ENCODE peak calls at places on chromosomes 1 and 21, in four cellular contexts. J, P, N and L are unnamed samples.

GRCh38 chr1:201760516-201760915 is 68.4 kb upstream of the IPO9 start:
- DNase-seq in J (no peak), P (no peak), N (no peak), L (no peak)

GRCh38 chr1:198756470-198756869 is 117.6 kb downstream of the PTPRC start:
- DNase-seq in J (peak), P (no peak), N (no peak), L (no peak)

GRCh38 chr21:35032474-35033263 is 16.4 kb downstream of the RUNX1 start:
- DNase-seq in J (no peak), P (no peak), N (no peak), L (no peak)

GRCh38 chr21:38982096-38982495 is 176.4 kb downstream of the ETS2 start:
- DNase-seq in J (no peak), P (peak), N (no peak), L (peak)

GRCh38 chr1:193283026-193283425 is 96.6 kb upstream of the B3GALT2 start:
- DNase-seq in J (no peak), P (peak), N (no peak), L (no peak)

GRCh38 chr1:150981177-150981804 is 801 bp upstream of the ANXA9 start:
- DNase-seq in J (no peak), P (peak), N (no peak), L (peak)

GRCh38 chr1:10975567-10976326 is 36.7 kb upstream of the TARDBP start:
- DNase-seq in J (peak), P (no peak), N (no peak), L (peak)

GRCh38 chr1:184686540-184686939 is 68.1 kb downstream of the EDEM3 start:
- DNase-seq in J (no peak), P (no peak), N (no peak), L (no peak)

GRCh38 chr1:226882631-226883409 is 12.4 kb downstream of the PSEN2 start:
- DNase-seq in J (no peak), P (no peak), N (no peak), L (no peak)

GRCh38 chr21:39180429-39181019 is 2.7 kb downstream of the PSMG1 start:
- DNase-seq in J (no peak), P (no peak), N (no peak), L (no peak)

GRCh38 chr1:164785841-164786534 is 227.0 kb downstream of the PBX1 start:
- DNase-seq in J (no peak), P (no peak), N (no peak), L (no peak)

GRCh38 chr1:203744008-203744972 is 20.7 kb upstream of the LAX1 start:
- DNase-seq in J (no peak), P (peak), N (peak), L (no peak)

GRCh38 chr21:29892379-29892778 is 47.4 kb downstream of the GRIK1 start:
- DNase-seq in J (no peak), P (no peak), N (no peak), L (no peak)

GRCh38 chr1:220483700-220484099 is 44.2 kb upstream of the MARK1 start:
- DNase-seq in J (no peak), P (no peak), N (no peak), L (no peak)

GRCh38 chr1:68969430-68969829 is 472.5 kb upstream of the DEPDC1 start:
- DNase-seq in J (no peak), P (no peak), N (no peak), L (no peak)

GRCh38 chr1:50123071-50123470 is 14.4 kb downstream of the ELAVL4 start:
- DNase-seq in J (no peak), P (no peak), N (no peak), L (no peak)

GRCh38 chr1:183279835-183280234 is 93.8 kb downstream of the LAMC2 start:
- DNase-seq in J (peak), P (no peak), N (peak), L (peak)

GRCh38 chr1:41240806-41241747 is 1.0 kb downstream of the SCMH1 start:
- DNase-seq in J (peak), P (peak), N (peak), L (peak)

GRCh38 chr1:206748348-206749034 is 22.1 kb upstream of the IL19 start:
- DNase-seq in J (no peak), P (no peak), N (no peak), L (no peak)

GRCh38 chr1:109761227-109762038 is 2.3 kb downstream of the EPS8L3 start:
- DNase-seq in J (no peak), P (no peak), N (peak), L (no peak)

GRCh38 chr1:47720100-47720499 is 277.1 kb downstream of the TRABD2B start:
- DNase-seq in J (no peak), P (no peak), N (no peak), L (no peak)

GRCh38 chr1:164772635-164773034 is 213.7 kb downstream of the PBX1 start:
- DNase-seq in J (peak), P (no peak), N (peak), L (peak)

GRCh38 chr1:206606867-206607266 is 5.4 kb downstream of the EIF2D start:
- DNase-seq in J (peak), P (no peak), N (no peak), L (no peak)

GRCh38 chr1:101567582-101568189 is 330.9 kb downstream of the S1PR1 start:
- DNase-seq in J (peak), P (peak), N (peak), L (peak)

GRCh38 chr1:232473319-232473718 is 156.6 kb downstream of the SIPA1L2 start:
- DNase-seq in J (no peak), P (peak), N (no peak), L (no peak)

GRCh38 chr1:24416666-24417391 is 1.2 kb downstream of the NIPAL3 start:
- DNase-seq in J (peak), P (no peak), N (no peak), L (peak)

GRCh38 chr1:42966688-42967609 is 8.3 kb upstream of the SLC2A1 start:
- DNase-seq in J (peak), P (peak), N (no peak), L (peak)

GRCh38 chr1:66261370-66261769 is 272.6 kb upstream of the SGIP1 start:
- DNase-seq in J (no peak), P (no peak), N (no peak), L (no peak)

GRCh38 chr1:113976609-113977278 is 2.5 kb upstream of the OLFML3 start:
- DNase-seq in J (peak), P (peak), N (no peak), L (no peak)

GRCh38 chr1:15439325-15439724 is 1.1 kb downstream of the CTRC start:
- DNase-seq in J (no peak), P (no peak), N (no peak), L (no peak)

GRCh38 chr1:18282851-18283600 is 175.4 kb downstream of the IGSF21 start:
- DNase-seq in J (no peak), P (peak), N (no peak), L (no peak)

GRCh38 chr1:15620155-15620545 is 2.9 kb downstream of the DDI2 start:
- DNase-seq in J (peak), P (no peak), N (no peak), L (peak)

GRCh38 chr1:94095112-94095637 is 25.8 kb downstream of the ABCA4 start:
- DNase-seq in J (no peak), P (no peak), N (peak), L (no peak)

GRCh38 chr1:225488671-225489070 is 60.8 kb upstream of the LBR start:
- DNase-seq in J (no peak), P (peak), N (no peak), L (no peak)

GRCh38 chr1:32813941-32814739 is 3.0 kb downstream of the YARS1 start:
- DNase-seq in J (no peak), P (no peak), N (no peak), L (no peak)

GRCh38 chr1:152110860-152111514 is 4.3 kb downstream of the TCHH start:
- DNase-seq in J (peak), P (peak), N (peak), L (peak)

GRCh38 chr1:179108644-179109043 is 26.8 kb downstream of the TOR3A start:
- DNase-seq in J (no peak), P (no peak), N (no peak), L (no peak)

GRCh38 chr1:108590947-108591346 is 31.0 kb downstream of the EEIG2 start:
- DNase-seq in J (peak), P (no peak), N (no peak), L (peak)

GRCh38 chr1:20727746-20728316 is 4.7 kb downstream of the SH2D5 start:
- DNase-seq in J (no peak), P (peak), N (no peak), L (no peak)
- TF ChIP-seq CTCF in J (no peak), P (peak), N (no peak), L (no peak)

GRCh38 chr1:119920104-119920968 is 24.0 kb upstream of the ADAM30 start:
- DNase-seq in J (no peak), P (no peak), N (no peak), L (no peak)
- H3K27ac ChIP-seq in J (no peak), P (no peak), N (no peak), L (no peak)

DNA sequence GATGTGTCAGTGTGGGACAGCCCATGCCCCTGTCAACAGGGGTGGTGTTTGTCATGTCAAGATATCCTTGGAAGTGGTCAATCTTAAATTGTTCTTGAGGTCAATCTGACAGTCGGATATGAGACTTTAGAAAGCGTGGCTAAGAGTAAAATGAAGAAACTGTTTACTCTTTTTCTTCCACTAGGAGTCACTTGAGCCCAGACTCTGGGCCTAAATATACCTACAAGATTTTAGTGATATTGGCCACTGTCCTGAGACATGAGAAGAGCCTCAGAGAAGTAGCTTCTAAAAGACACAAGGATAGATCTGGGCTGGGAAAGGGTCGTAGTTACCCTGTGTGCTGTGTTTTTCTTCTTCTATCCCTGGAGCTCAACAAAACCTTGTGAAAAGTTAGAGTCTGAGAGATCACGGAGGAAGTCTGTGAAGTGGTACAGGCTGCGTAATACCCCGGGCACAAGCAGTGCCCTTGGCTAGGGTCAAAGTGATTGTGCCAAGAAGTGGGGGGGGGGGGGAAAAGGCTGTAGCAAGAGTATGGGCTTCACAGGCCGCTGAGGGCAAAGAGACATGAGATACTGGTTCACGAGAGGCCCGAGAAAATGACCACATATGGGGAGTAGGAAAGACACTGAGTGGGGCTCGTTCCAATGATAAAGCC is 355.2 kb upstream of the GREM2 start:
- DNase-seq in J (peak), P (no peak), N (no peak), L (no peak)
- TF ChIP-seq CTCF in J (no peak), P (peak), N (no peak), L (no peak)

DNA sequence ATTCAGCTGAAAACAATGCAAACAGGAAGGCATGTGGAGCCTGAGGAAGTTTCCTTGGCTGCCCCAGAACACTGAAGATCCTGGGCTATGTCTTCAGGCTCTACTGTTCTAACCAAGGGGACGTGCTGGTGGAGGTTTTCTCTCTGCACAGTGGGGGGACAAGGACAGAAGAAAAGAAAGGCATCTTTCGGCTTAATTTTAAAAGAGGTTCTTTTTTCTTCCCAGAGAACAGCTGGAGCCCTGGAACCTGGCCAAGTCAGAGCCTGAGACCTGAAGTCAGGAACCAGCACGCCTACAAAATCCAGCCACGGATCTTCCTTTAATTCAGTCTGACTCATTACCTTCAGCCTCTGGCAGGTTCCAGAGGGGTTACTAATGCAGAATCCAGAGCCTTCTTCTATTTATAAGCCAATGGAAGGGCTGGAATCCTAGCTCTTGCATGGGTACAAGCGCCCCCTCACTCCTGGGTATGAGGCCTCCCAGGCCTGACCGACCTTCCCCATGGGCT is 19.8 kb downstream of the CTNNBIP1 start:
- DNase-seq in J (peak), P (no peak), N (peak), L (peak)
- H3K27ac ChIP-seq in J (peak), P (no peak), N (peak), L (peak)